ENCODE peak calls at places on chromosome 11, in nine cellular contexts. R is KG1, P is RPMI7951, L is putamen, G is activated T-cell treated with anti-CD3 and anti-CD28 coated beads for 1 hour, I is transverse colon, Y is neural crest cell, K is astrocyte of the spinal cord, F is NCI-H1092. U is an unnamed sample.

GRCh38 chr11:10506013-10506370 is 35.0 kb downstream of the RNF141 start:
- DNase-seq in R (no peak), P (peak; percentile 37), L (no peak), G (no peak), I (no peak), Y (no peak), K (no peak), F (no peak), U (no peak)

GRCh38 chr11:721913-722811 is 16.1 kb downstream of the EPS8L2 start:
- DNase-seq in R (no peak), P (no peak), L (no peak), G (peak; percentile 51), I (peak; percentile 61), Y (no peak), K (no peak), F (no peak), U (no peak)

GRCh38 chr11:61680622-61681191 is 516 bp downstream of the DAGLA start:
- DNase-seq in R (no peak), P (no peak), L (no peak), G (no peak), I (no peak), Y (no peak), K (no peak), F (no peak), U (no peak)

GRCh38 chr11:57399221-57399620 is 8.8 kb upstream of the PRG2 start:
- DNase-seq in R (no peak), P (no peak), L (no peak), G (no peak), I (no peak), Y (no peak), K (peak; percentile 52), F (no peak), U (no peak)

GRCh38 chr11:1785749-1786261 is 22.1 kb upstream of the CTSD start:
- DNase-seq in R (no peak), P (peak; percentile 89), L (no peak), G (no peak), I (no peak), Y (no peak), K (no peak), F (no peak), U (no peak)

GRCh38 chr11:128328955-128329551 is 258.3 kb downstream of the ETS1 start:
- DNase-seq in R (no peak), P (peak; percentile 82), L (no peak), G (no peak), I (no peak), Y (no peak), K (no peak), F (no peak), U (no peak)

GRCh38 chr11:22800482-22800881 is 29.1 kb downstream of the SVIP start:
- DNase-seq in R (no peak), P (no peak), L (no peak), G (no peak), I (no peak), Y (no peak), K (no peak), F (no peak), U (no peak)

GRCh38 chr11:132056689-132057088 is 686.3 kb downstream of the NTM start:
- DNase-seq in R (no peak), P (peak; percentile 96), L (no peak), G (no peak), I (no peak), Y (no peak), K (peak; percentile 74), F (no peak), U (peak; percentile 93)

GRCh38 chr11:133835258-133836075 is 9.8 kb downstream of the SPATA19 start:
- DNase-seq in R (peak; percentile 50), P (peak; percentile 60), L (peak; percentile 39), G (no peak), I (no peak), Y (peak; percentile 65), K (peak; percentile 29), F (peak; percentile 72), U (peak; percentile 8)

GRCh38 chr11:61083601-61084147 is 18.6 kb upstream of the CD5 start:
- DNase-seq in R (no peak), P (no peak), L (no peak), G (peak; percentile 48), I (no peak), Y (no peak), K (no peak), F (no peak), U (no peak)

GRCh38 chr11:84036664-84037194 is 750.6 kb upstream of the CCDC90B start:
- DNase-seq in R (no peak), P (no peak), L (no peak), G (no peak), I (no peak), Y (no peak), K (no peak), F (no peak), U (no peak)

GRCh38 chr11:85133636-85134035 is 493.5 kb downstream of the DLG2 start:
- DNase-seq in R (no peak), P (no peak), L (no peak), G (no peak), I (no peak), Y (no peak), K (no peak), F (no peak), U (no peak)

GRCh38 chr11:33172996-33173395 is 11.7 kb upstream of the CSTF3 start:
- DNase-seq in R (no peak), P (no peak), L (no peak), G (no peak), I (no peak), Y (no peak), K (no peak), F (no peak), U (peak; percentile 65)

GRCh38 chr11:72406536-72407507 is 27.5 kb downstream of the CLPB start:
- DNase-seq in R (no peak), P (no peak), L (no peak), G (no peak), I (no peak), Y (no peak), K (no peak), F (no peak), U (no peak)

GRCh38 chr11:72781313-72782080 is 12.3 kb downstream of the STARD10 start:
- DNase-seq in R (no peak), P (no peak), L (no peak), G (peak; percentile 44), I (peak; percentile 64), Y (no peak), K (no peak), F (peak; percentile 12), U (peak; percentile 29)

GRCh38 chr11:15158351-15159015 is 43.8 kb downstream of the INSC start:
- DNase-seq in R (no peak), P (no peak), L (no peak), G (no peak), I (no peak), Y (no peak), K (peak; percentile 59), F (no peak), U (peak; percentile 96)

GRCh38 chr11:47056261-47056915 is 119.8 kb downstream of the CSTPP1 start:
- DNase-seq in R (no peak), P (peak; percentile 63), L (peak; percentile 23), G (no peak), I (no peak), Y (no peak), K (peak; percentile 65), F (no peak), U (peak; percentile 91)

GRCh38 chr11:16194566-16194965 is 161.8 kb downstream of the SOX6 start:
- DNase-seq in R (no peak), P (peak; percentile 30), L (peak; percentile 30), G (no peak), I (no peak), Y (no peak), K (peak; percentile 23), F (no peak), U (no peak)

GRCh38 chr11:8070417-8071101 is 10.5 kb upstream of the TUB start:
- DNase-seq in R (no peak), P (peak; percentile 24), L (no peak), G (no peak), I (no peak), Y (no peak), K (peak; percentile 46), F (no peak), U (peak; percentile 46)

GRCh38 chr11:31812392-31813241 is 1.5 kb upstream of the PAX6 start:
- DNase-seq in R (no peak), P (peak; percentile 10), L (no peak), G (no peak), I (no peak), Y (peak; percentile 33), K (peak; percentile 59), F (no peak), U (peak; percentile 31)

GRCh38 chr11:11816511-11817319 is 25.1 kb upstream of the USP47 start:
- DNase-seq in R (no peak), P (no peak), L (no peak), G (no peak), I (no peak), Y (no peak), K (no peak), F (no peak), U (no peak)

GRCh38 chr11:74442601-74443000 is 24.7 kb downstream of the KCNE3 start:
- DNase-seq in R (no peak), P (no peak), L (no peak), G (no peak), I (no peak), Y (no peak), K (peak; percentile 43), F (no peak), U (no peak)

GRCh38 chr11:88035271-88035670 is 140.0 kb downstream of the RAB38 start:
- DNase-seq in R (no peak), P (no peak), L (no peak), G (no peak), I (no peak), Y (no peak), K (no peak), F (no peak), U (no peak)

GRCh38 chr11:92224394-92225205 is at the start of gene FAT3:
- DNase-seq in R (no peak), P (peak; percentile 15), L (peak; percentile 66), G (no peak), I (no peak), Y (peak; percentile 63), K (peak; percentile 67), F (peak; percentile 75), U (peak; percentile 52)

GRCh38 chr11:33959855-33960400 is 68.1 kb upstream of the LMO2 start:
- DNase-seq in R (no peak), P (no peak), L (no peak), G (no peak), I (no peak), Y (no peak), K (no peak), F (no peak), U (no peak)

GRCh38 chr11:3058753-3059664 is 1.8 kb upstream of the CARS1 start:
- DNase-seq in R (no peak), P (peak; percentile 90), L (no peak), G (no peak), I (no peak), Y (no peak), K (peak; percentile 73), F (no peak), U (peak; percentile 96)

GRCh38 chr11:67158241-67158640 is 39.2 kb downstream of the KDM2A start:
- DNase-seq in R (no peak), P (no peak), L (no peak), G (no peak), I (no peak), Y (no peak), K (no peak), F (no peak), U (no peak)

GRCh38 chr11:43547900-43548381 is 132.6 kb upstream of the HSD17B12 start:
- DNase-seq in R (no peak), P (peak; percentile 25), L (peak; percentile 54), G (no peak), I (no peak), Y (no peak), K (no peak), F (no peak), U (no peak)

GRCh38 chr11:105870521-105871113 is 151.4 kb downstream of the MSANTD4 start:
- DNase-seq in R (no peak), P (no peak), L (no peak), G (no peak), I (no peak), Y (no peak), K (no peak), F (no peak), U (no peak)

GRCh38 chr11:6321961-6322362 is 1.7 kb upstream of the CAVIN3 start:
- DNase-seq in R (no peak), P (peak; percentile 75), L (no peak), G (no peak), I (no peak), Y (no peak), K (peak; percentile 65), F (no peak), U (peak; percentile 75)

GRCh38 chr11:17353228-17354021 is 1.8 kb downstream of the NCR3LG1 start:
- DNase-seq in R (peak; percentile 13), P (peak; percentile 73), L (peak; percentile 67), G (peak; percentile 27), I (peak; percentile 85), Y (peak; percentile 64), K (peak; percentile 79), F (peak; percentile 76), U (peak; percentile 86)

U was measured in mesenchymal stem cell.